ENCODE peak calls at places on chromosomes 7 and 10, in nine cellular contexts. Q is body of pancreas; K is NCI-H774; D is CD14-positive monocyte; S is naive thymus-derived CD4-positive, alpha-beta T cell; G is NCI-H748 treated with DMSO at 0.1 percent for 48 hours; C is NCI-H1105 treated with DMSO at 0.1 percent for 48 hours; Y is effector CD4-positive, alpha-beta T cell; J is GM10248. I is an unnamed sample.

GRCh38 chr7:78412216-78412858 is 613.8 kb downstream of the PHTF2 start:
- DNase-seq in Q (no peak), K (no peak), D (no peak), S (no peak), G (no peak), C (no peak), Y (no peak), J (no peak), I (no peak)

GRCh38 chr10:25506821-25507335 is 332.1 kb downstream of the GPR158 start:
- DNase-seq in Q (no peak), K (no peak), D (no peak), S (no peak), G (no peak), C (no peak), Y (no peak), J (no peak), I (no peak)

GRCh38 chr7:118068-118802 is 74.1 kb upstream of the FAM20C start:
- DNase-seq in Q (no peak), K (no peak), D (no peak), S (no peak), G (no peak), C (no peak), Y (no peak), J (no peak), I (no peak)

GRCh38 chr10:35336921-35337741 is 822 bp downstream of the CCNY start:
- DNase-seq in Q (peak; percentile 48), K (no peak), D (no peak), S (peak; percentile 29), G (no peak), C (peak; percentile 2), Y (peak; percentile 18), J (peak; percentile 45), I (no peak)

GRCh38 chr10:99730026-99730425 is 1.9 kb downstream of the COX15 start:
- DNase-seq in Q (no peak), K (no peak), D (no peak), S (no peak), G (no peak), C (no peak), Y (no peak), J (no peak), I (peak; percentile 35)

GRCh38 chr7:124263232-124263827 is 230.5 kb upstream of the TMEM229A start:
- DNase-seq in Q (no peak), K (no peak), D (no peak), S (no peak), G (no peak), C (no peak), Y (no peak), J (peak; percentile 25), I (no peak)

GRCh38 chr7:19448091-19448490 is 260.7 kb downstream of the POLR1F start:
- DNase-seq in Q (no peak), K (no peak), D (no peak), S (no peak), G (no peak), C (no peak), Y (no peak), J (no peak), I (no peak)

GRCh38 chr10:99430116-99430450 is 341 bp downstream of the GOT1 start:
- DNase-seq in Q (no peak), K (no peak), D (no peak), S (no peak), G (no peak), C (peak; percentile 28), Y (no peak), J (no peak), I (no peak)

GRCh38 chr7:50496541-50496940 is 46.4 kb upstream of the FIGNL1 start:
- DNase-seq in Q (no peak), K (no peak), D (no peak), S (no peak), G (no peak), C (no peak), Y (no peak), J (no peak), I (no peak)

GRCh38 chr10:12241810-12242529 is 46.0 kb downstream of the CDC123 start:
- DNase-seq in Q (no peak), K (no peak), D (no peak), S (no peak), G (no peak), C (no peak), Y (no peak), J (peak; percentile 66), I (no peak)

GRCh38 chr7:134016942-134017303 is 110.2 kb upstream of the LRGUK start:
- DNase-seq in Q (no peak), K (no peak), D (no peak), S (no peak), G (no peak), C (no peak), Y (no peak), J (no peak), I (no peak)

GRCh38 chr7:43585521-43585920 is 2.6 kb downstream of the STK17A start:
- DNase-seq in Q (no peak), K (no peak), D (no peak), S (peak; percentile 28), G (no peak), C (no peak), Y (no peak), J (no peak), I (no peak)

GRCh38 chr7:88465586-88465985 is 158.9 kb upstream of the STEAP4 start:
- DNase-seq in Q (no peak), K (no peak), D (no peak), S (no peak), G (no peak), C (no peak), Y (no peak), J (no peak), I (no peak)

GRCh38 chr7:29976673-29977072 is 12.9 kb downstream of the SCRN1 start:
- DNase-seq in Q (no peak), K (no peak), D (no peak), S (no peak), G (no peak), C (no peak), Y (no peak), J (no peak), I (no peak)

GRCh38 chr7:12783421-12783820 is 96.0 kb downstream of the ARL4A start:
- DNase-seq in Q (no peak), K (no peak), D (no peak), S (no peak), G (no peak), C (no peak), Y (no peak), J (no peak), I (no peak)

GRCh38 chr10:71963756-71964668 is at the start of gene CHST3:
- DNase-seq in Q (peak; percentile 37), K (no peak), D (no peak), S (no peak), G (no peak), C (peak; percentile 31), Y (no peak), J (peak; percentile 32), I (no peak)

GRCh38 chr10:65358565-65358964 is 1567.3 kb upstream of the LRRTM3 start:
- DNase-seq in Q (peak; percentile 15), K (no peak), D (no peak), S (no peak), G (no peak), C (peak; percentile 4), Y (no peak), J (peak; percentile 2), I (no peak)

GRCh38 chr10:7436490-7437100 is 25.8 kb upstream of the SFMBT2 start:
- DNase-seq in Q (no peak), K (no peak), D (no peak), S (no peak), G (no peak), C (no peak), Y (no peak), J (no peak), I (no peak)

GRCh38 chr7:22791204-22792158 is 31.2 kb downstream of the TOMM7 start:
- DNase-seq in Q (no peak), K (no peak), D (no peak), S (no peak), G (no peak), C (no peak), Y (no peak), J (no peak), I (no peak)

GRCh38 chr10:91603931-91604331 is 28.9 kb downstream of the PPP1R3C start:
- DNase-seq in Q (no peak), K (no peak), D (no peak), S (no peak), G (no peak), C (no peak), Y (no peak), J (no peak), I (no peak)

GRCh38 chr7:51634025-51634424 is 317.4 kb upstream of the COBL start:
- DNase-seq in Q (no peak), K (no peak), D (no peak), S (no peak), G (no peak), C (no peak), Y (no peak), J (no peak), I (no peak)

GRCh38 chr10:84256510-84257342 is 11.9 kb downstream of the RGR start:
- DNase-seq in Q (peak; percentile 41), K (no peak), D (no peak), S (peak; percentile 16), G (no peak), C (no peak), Y (peak; percentile 7), J (peak; percentile 51), I (no peak)

GRCh38 chr7:140635345-140635744 is 5.3 kb downstream of the DENND2A start:
- DNase-seq in Q (no peak), K (no peak), D (no peak), S (no peak), G (no peak), C (no peak), Y (no peak), J (no peak), I (no peak)

GRCh38 chr7:30799206-30799975 is 28.2 kb downstream of the MINDY4 start:
- DNase-seq in Q (no peak), K (no peak), D (no peak), S (no peak), G (no peak), C (no peak), Y (no peak), J (peak; percentile 69), I (peak; percentile 97)

GRCh38 chr10:91366687-91367086 is 43.5 kb upstream of the HECTD2 start:
- DNase-seq in Q (no peak), K (no peak), D (no peak), S (no peak), G (no peak), C (no peak), Y (no peak), J (no peak), I (no peak)

GRCh38 chr7:98284335-98285036 is 3.0 kb downstream of the BRI3 start:
- DNase-seq in Q (peak; percentile 77), K (no peak), D (peak; percentile 90), S (no peak), G (no peak), C (no peak), Y (no peak), J (no peak), I (no peak)

GRCh38 chr10:114648368-114648767 is 9.7 kb downstream of the ABLIM1 start:
- DNase-seq in Q (no peak), K (no peak), D (no peak), S (no peak), G (no peak), C (no peak), Y (no peak), J (no peak), I (no peak)

GRCh38 chr10:119355930-119356329 is 148.6 kb downstream of the GRK5 start:
- DNase-seq in Q (no peak), K (no peak), D (no peak), S (no peak), G (no peak), C (no peak), Y (no peak), J (no peak), I (no peak)

GRCh38 chr10:11653758-11654471 is 42.5 kb upstream of the USP6NL start:
- DNase-seq in Q (no peak), K (no peak), D (no peak), S (no peak), G (no peak), C (no peak), Y (no peak), J (no peak), I (no peak)

GRCh38 chr7:68518060-68518459 is 1080.2 kb upstream of the AUTS2 start:
- DNase-seq in Q (no peak), K (no peak), D (no peak), S (no peak), G (no peak), C (no peak), Y (no peak), J (no peak), I (no peak)

GRCh38 chr7:3234851-3235250 is 66.2 kb upstream of the SDK1 start:
- DNase-seq in Q (no peak), K (no peak), D (no peak), S (no peak), G (no peak), C (no peak), Y (no peak), J (no peak), I (no peak)

I was measured in keratinocyte.